ENCODE peak calls at places on chromosomes 12 and 14, in six cellular contexts. I, Z, P, T, W and N are unnamed samples.

GRCh38 chr14:49893309-49894213 is 679 bp downstream of the ARF6 start:
- DNase-seq in I (peak), Z (peak), P (peak), T (peak), W (peak), N (no peak)

GRCh38 chr14:24806061-24806678 is 172.2 kb upstream of the GZMB start:
- DNase-seq in I (no peak), Z (no peak), P (no peak), T (peak), W (no peak), N (peak)

GRCh38 chr14:71336488-71337192 is 429.4 kb downstream of the PCNX1 start:
- DNase-seq in I (no peak), Z (no peak), P (no peak), T (no peak), W (no peak), N (no peak)

GRCh38 chr12:132638541-132639408 is 20.2 kb downstream of the P2RX2 start:
- DNase-seq in I (no peak), Z (no peak), P (no peak), T (no peak), W (no peak), N (peak)

GRCh38 chr12:56995930-56996496 is 10.3 kb downstream of the ZBTB39 start:
- DNase-seq in I (no peak), Z (no peak), P (no peak), T (no peak), W (peak), N (no peak)

GRCh38 chr12:102459314-102459713 is 21.0 kb downstream of the IGF1 start:
- DNase-seq in I (no peak), Z (no peak), P (no peak), T (no peak), W (no peak), N (no peak)

GRCh38 chr14:33457617-33458016 is 493.3 kb downstream of the EGLN3 start:
- DNase-seq in I (no peak), Z (no peak), P (no peak), T (no peak), W (no peak), N (no peak)

GRCh38 chr12:96883571-96883970 is 23.5 kb upstream of the NEDD1 start:
- DNase-seq in I (no peak), Z (no peak), P (no peak), T (no peak), W (no peak), N (no peak)

GRCh38 chr14:87547536-87547935 is 445.4 kb downstream of the GALC start:
- DNase-seq in I (no peak), Z (no peak), P (no peak), T (no peak), W (no peak), N (no peak)

GRCh38 chr12:71636704-71637115 is 26.9 kb downstream of the ZFC3H1 start:
- DNase-seq in I (peak), Z (no peak), P (no peak), T (peak), W (no peak), N (peak)

GRCh38 chr14:99273025-99273723 is 1.2 kb upstream of the BCL11B start:
- DNase-seq in I (no peak), Z (no peak), P (no peak), T (no peak), W (no peak), N (peak)

GRCh38 chr12:123998960-123999359 is 25.9 kb downstream of the ZNF664 start:
- DNase-seq in I (no peak), Z (no peak), P (no peak), T (no peak), W (no peak), N (no peak)

GRCh38 chr14:75487155-75487671 is 35.1 kb upstream of the BATF start:
- DNase-seq in I (no peak), Z (no peak), P (no peak), T (no peak), W (no peak), N (no peak)

GRCh38 chr12:49624919-49625577 is 1.7 kb downstream of the PRPF40B start:
- DNase-seq in I (no peak), Z (no peak), P (no peak), T (no peak), W (no peak), N (no peak)

GRCh38 chr12:104226672-104227071 is 11.1 kb downstream of the TXNRD1 start:
- DNase-seq in I (no peak), Z (no peak), P (no peak), T (no peak), W (no peak), N (no peak)

GRCh38 chr12:54299515-54300266 is 1.1 kb downstream of the NFE2 start:
- DNase-seq in I (no peak), Z (no peak), P (no peak), T (no peak), W (peak), N (no peak)

GRCh38 chr14:41668346-41668745 is 61.7 kb downstream of the LRFN5 start:
- DNase-seq in I (no peak), Z (no peak), P (no peak), T (no peak), W (no peak), N (no peak)

GRCh38 chr12:25482637-25483036 is 70.4 kb downstream of the LMNTD1 start:
- DNase-seq in I (no peak), Z (no peak), P (no peak), T (no peak), W (no peak), N (no peak)

GRCh38 chr12:109016978-109017377 is 3.9 kb downstream of the SVOP start:
- DNase-seq in I (no peak), Z (no peak), P (no peak), T (no peak), W (no peak), N (no peak)

GRCh38 chr12:60052483-60052882 is 456.7 kb downstream of the SLC16A7 start:
- DNase-seq in I (no peak), Z (no peak), P (no peak), T (no peak), W (no peak), N (no peak)

GRCh38 chr12:116161588-116161987 is 115.9 kb downstream of the MED13L start:
- DNase-seq in I (no peak), Z (no peak), P (no peak), T (no peak), W (no peak), N (no peak)

GRCh38 chr14:102015045-102015685 is 50.8 kb downstream of the DYNC1H1 start:
- DNase-seq in I (no peak), Z (no peak), P (no peak), T (no peak), W (no peak), N (no peak)

GRCh38 chr14:104721704-104722431 is 2.2 kb upstream of the ADSS1 start:
- DNase-seq in I (no peak), Z (no peak), P (no peak), T (no peak), W (no peak), N (no peak)

GRCh38 chr14:24176599-24176998 is 4.7 kb downstream of the REC8 start:
- DNase-seq in I (no peak), Z (no peak), P (no peak), T (no peak), W (no peak), N (no peak)

GRCh38 chr14:49984419-49984818 is 91.5 kb downstream of the ARF6 start:
- DNase-seq in I (no peak), Z (no peak), P (no peak), T (no peak), W (no peak), N (no peak)

GRCh38 chr14:52014601-52015267 is 25.4 kb downstream of the RTRAF start:
- DNase-seq in I (no peak), Z (no peak), P (no peak), T (no peak), W (no peak), N (no peak)

GRCh38 chr12:121933522-121934317 is 15.3 kb downstream of the CFAP251 start:
- DNase-seq in I (no peak), Z (no peak), P (no peak), T (no peak), W (peak), N (no peak)

GRCh38 chr12:52185400-52185967 is 6.3 kb downstream of the KRT80 start:
- DNase-seq in I (no peak), Z (no peak), P (no peak), T (no peak), W (no peak), N (no peak)

GRCh38 chr12:69008510-69008909 is 75.5 kb upstream of the CPM start:
- DNase-seq in I (no peak), Z (no peak), P (no peak), T (peak), W (no peak), N (no peak)

GRCh38 chr12:2412305-2412643 is 359.5 kb downstream of the CACNA1C start:
- DNase-seq in I (no peak), Z (no peak), P (no peak), T (no peak), W (peak), N (no peak)

GRCh38 chr14:71206766-71207371 is 299.6 kb downstream of the PCNX1 start:
- DNase-seq in I (no peak), Z (no peak), P (no peak), T (no peak), W (no peak), N (no peak)

GRCh38 chr12:58247633-58248032 is 306.3 kb downstream of the ATP23 start:
- DNase-seq in I (no peak), Z (no peak), P (no peak), T (no peak), W (no peak), N (no peak)

GRCh38 chr12:132489078-132489601 is 811 bp upstream of the FBRSL1 start:
- DNase-seq in I (peak), Z (peak), P (peak), T (no peak), W (no peak), N (no peak)

GRCh38 chr12:48380596-48380995 is 29.9 kb upstream of the ZNF641 start:
- DNase-seq in I (no peak), Z (no peak), P (no peak), T (no peak), W (no peak), N (no peak)

GRCh38 chr14:104143521-104144452 is 5.4 kb downstream of the KIF26A start:
- DNase-seq in I (no peak), Z (no peak), P (no peak), T (no peak), W (peak), N (no peak)

GRCh38 chr14:104580961-104581360 is 1.4 kb downstream of the C14orf180 start:
- DNase-seq in I (no peak), Z (no peak), P (no peak), T (no peak), W (no peak), N (no peak)

GRCh38 chr12:128829870-128830504 is 6.2 kb upstream of the SLC15A4 start:
- DNase-seq in I (peak), Z (no peak), P (no peak), T (no peak), W (no peak), N (no peak)